ENCODE peak calls at places on chromosome 13, in six cellular contexts. M, Z, X, T, U and J are unnamed samples.
A peak's percentile ranks its signal among the peaks of the same experiment; 100 is the strongest.

GRCh38 chr13:95100525-95101121 is 200.6 kb downstream of the ABCC4 start:
- DNase-seq in X (no peak), Z (no peak), U (no peak), T (no peak), M (no peak), J (no peak)

GRCh38 chr13:40694426-40694825 is 28.0 kb upstream of the FOXO1 start:
- DNase-seq in M (no peak), U (no peak), T (no peak), Z (no peak), X (no peak), J (no peak)

GRCh38 chr13:58587183-58587582 is 955.6 kb downstream of the PCDH17 start:
- DNase-seq in X (no peak), T (no peak), M (no peak), Z (no peak), U (no peak), J (no peak)

GRCh38 chr13:112220925-112221324 is 154.0 kb downstream of the SOX1 start:
- DNase-seq in M (no peak), U (no peak), Z (no peak), T (no peak), X (no peak), J (peak; percentile 6)

GRCh38 chr13:112680741-112681360 is 9.0 kb upstream of the ATP11A start:
- DNase-seq in X (no peak), T (no peak), U (no peak), Z (no peak), M (no peak), J (no peak)

GRCh38 chr13:111587249-111587648 is 266.8 kb downstream of the TEX29 start:
- DNase-seq in T (no peak), U (no peak), X (no peak), Z (no peak), M (no peak), J (no peak)

GRCh38 chr13:46934749-46935148 is 37.9 kb upstream of the HTR2A start:
- DNase-seq in Z (no peak), M (no peak), T (no peak), U (no peak), X (no peak), J (no peak)

GRCh38 chr13:70310720-70311119 is 202.5 kb upstream of the KLHL1 start:
- DNase-seq in M (no peak), T (no peak), Z (peak; percentile 62), X (peak; percentile 47), U (no peak), J (no peak)

GRCh38 chr13:75889427-75889826 is 253.3 kb downstream of the LMO7 start:
- DNase-seq in T (no peak), U (no peak), M (no peak), X (no peak), Z (no peak), J (no peak)

GRCh38 chr13:85529216-85529590 is 270.0 kb downstream of the SLITRK6 start:
- DNase-seq in T (no peak), U (no peak), M (no peak), X (no peak), Z (no peak), J (no peak)

GRCh38 chr13:25847635-25848616 is 203.9 kb downstream of the SHISA2 start:
- DNase-seq in M (no peak), U (no peak), T (no peak), Z (no peak), X (no peak), J (no peak)

GRCh38 chr13:27065582-27065981 is 106.0 kb downstream of the USP12 start:
- DNase-seq in X (no peak), M (no peak), T (no peak), U (no peak), Z (no peak), J (no peak)

GRCh38 chr13:88978607-88979006 is 1307.4 kb downstream of the SLITRK5 start:
- DNase-seq in M (no peak), U (no peak), X (no peak), T (no peak), Z (no peak), J (no peak)

GRCh38 chr13:88979465-88980180 is 1308.5 kb downstream of the SLITRK5 start:
- DNase-seq in X (no peak), T (no peak), M (no peak), U (no peak), Z (no peak), J (no peak)
- TF ChIP-seq CTCF in X (no peak), T (no peak), M (peak; percentile 50), U (no peak), Z (no peak), J (no peak)

GRCh38 chr13:42593719-42594012 is 19.7 kb downstream of the TNFSF11 start:
- DNase-seq in T (no peak), M (no peak), X (no peak), Z (no peak), U (no peak), J (no peak)

GRCh38 chr13:42594577-42595571 is 20.9 kb downstream of the TNFSF11 start:
- DNase-seq in X (peak; percentile 77), Z (peak; percentile 65), M (no peak), U (peak; percentile 30), T (peak; percentile 58), J (no peak)

GRCh38 chr13:42591602-42592001 is 17.6 kb downstream of the TNFSF11 start:
- DNase-seq in T (no peak), X (no peak), M (no peak), U (no peak), Z (no peak), J (no peak)

GRCh38 chr13:42597505-42597904 is 23.6 kb downstream of the TNFSF11 start:
- DNase-seq in Z (no peak), M (no peak), T (no peak), X (no peak), U (no peak), J (no peak)

GRCh38 chr13:42592915-42593718 is 19.2 kb downstream of the TNFSF11 start:
- DNase-seq in Z (no peak), X (no peak), U (no peak), M (no peak), T (no peak), J (no peak)
- H3K4me3 ChIP-seq in Z (no peak overlapping the region), X (no peak overlapping the region), U (no peak overlapping the region), M (no peak overlapping the region), T (no peak overlapping the region), J (no peak overlapping the region)

DNA sequence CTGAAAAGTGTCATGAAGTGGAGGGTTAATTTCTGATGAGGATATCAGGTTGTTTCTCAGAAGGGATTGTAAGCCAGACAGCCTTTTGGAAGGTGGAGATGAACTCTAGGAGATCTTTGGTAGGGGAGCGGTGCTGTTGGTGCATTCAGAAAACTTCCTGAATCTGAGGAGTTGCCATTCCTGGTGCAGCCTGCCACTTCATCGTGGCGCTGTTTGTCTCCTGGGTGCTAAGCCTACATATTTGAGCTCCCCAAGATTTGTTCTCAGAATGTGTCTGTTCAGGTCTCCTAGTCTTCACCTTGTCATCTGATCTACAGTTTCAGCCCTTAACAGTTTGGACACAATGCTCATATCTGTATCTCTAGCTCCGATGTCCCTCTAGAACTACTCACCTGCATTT is 285.6 kb downstream of the MTUS2 start:
- DNase-seq in T (no peak), X (no peak), Z (no peak), M (no peak), U (no peak), J (no peak)
- TF ChIP-seq CTCF in T (no peak), X (peak; percentile 61), Z (peak; percentile 14), M (no peak), U (no peak), J (no peak)

GRCh38 chr13:98975822-98976261 is 2.0 kb downstream of the DOCK9 start:
- DNase-seq in M (no peak), Z (peak; percentile 76), X (no peak), U (no peak), T (no peak), J (no peak)

GRCh38 chr13:98978280-98978679 is 416 bp upstream of the DOCK9 start:
- DNase-seq in M (no peak), X (no peak), Z (no peak), U (no peak), T (no peak), J (no peak)

GRCh38 chr13:98976338-98976737 is 1.5 kb downstream of the DOCK9 start:
- DNase-seq in Z (no peak), U (no peak), X (no peak), T (no peak), M (no peak), J (no peak)

GRCh38 chr13:98977568-98978270 is at the start of gene DOCK9:
- DNase-seq in T (peak; percentile 54), X (no peak), M (peak; percentile 77), Z (peak; percentile 63), U (no peak), J (no peak)

DNA sequence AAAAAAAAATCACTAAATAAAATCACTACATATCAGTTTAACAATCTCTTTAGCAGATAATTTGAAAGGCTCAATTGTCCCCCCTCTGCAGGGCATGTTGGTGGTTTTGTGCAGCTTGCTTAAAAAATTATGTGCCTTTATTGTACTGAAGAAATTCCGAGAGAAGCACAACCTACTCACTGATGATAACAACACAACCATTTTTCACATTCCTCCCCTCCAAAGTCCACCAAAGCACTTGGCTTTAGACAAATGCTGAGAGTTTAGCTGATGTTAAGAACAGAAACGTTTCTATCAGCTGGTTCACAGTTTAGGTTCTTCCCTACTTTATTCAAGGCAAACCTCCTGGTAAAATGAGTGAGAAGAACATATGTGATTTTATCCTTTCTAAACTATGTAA is 923 bp downstream of the DOCK9 start:
- DNase-seq in X (no peak), U (no peak), M (no peak), T (no peak), Z (no peak), J (no peak)
- H3K4me3 ChIP-seq in X (no peak overlapping the region), U (peak overlapping the region; percentile 67), M (peak overlapping the region; percentile 70), T (peak overlapping the region; percentile 35), Z (no peak overlapping the region), J (peak overlapping the region; percentile 40)

GRCh38 chr13:28817204-28817603 is 2.9 kb upstream of the MTUS2 start:
- DNase-seq in X (no peak), M (no peak), U (no peak), Z (no peak), T (no peak), J (no peak)
- TF ChIP-seq CTCF in X (peak; percentile 16), M (no peak), U (no peak), Z (no peak), T (no peak), J (no peak)

GRCh38 chr13:99415851-99416331 is 85.4 kb upstream of the TM9SF2 start:
- DNase-seq in X (no peak), U (no peak), T (no peak), Z (no peak), M (no peak), J (peak; percentile 65)
- H3K4me3 ChIP-seq in X (no peak overlapping the region), U (no peak overlapping the region), T (no peak overlapping the region), Z (no peak overlapping the region), M (no peak overlapping the region), J (no peak overlapping the region)

GRCh38 chr13:69306766-69307165 is 800.9 kb upstream of the ATXN8OS start:
- DNase-seq in T (no peak), Z (no peak), X (no peak), M (no peak), U (no peak), J (no peak)
- TF ChIP-seq CTCF in T (no peak), Z (no peak), X (no peak), M (no peak), U (no peak), J (no peak)